ENCODE peak calls at places on chromosome 10, in ten cellular contexts. One of them, this sample, is unnamed.

GRCh38 chr10:92240289-92241157 is 50.4 kb downstream of the CPEB3 start:
- DNase-seq in Jurkat, Clone E6-1: peak; percentile 41
- DNase-seq in PC-9: peak; percentile 49
- DNase-seq in CD4-positive, alpha-beta memory T cell: peak; percentile 49
- DNase-seq in HCT116: no peak
- DNase-seq in gastrocnemius medialis: peak; percentile 70
- DNase-seq in fibroblast of lung: peak; percentile 69
- DNase-seq in effector memory CD4-positive, alpha-beta T cell: no peak
- DNase-seq in neuronal stem cell: peak; percentile 54
- DNase-seq in CD8-positive, alpha-beta memory T cell: peak; percentile 46
- DNase-seq in this sample: peak; percentile 35

GRCh38 chr10:63166742-63167258 is 33.7 kb downstream of the NRBF2 start:
- DNase-seq in Jurkat, Clone E6-1: peak; percentile 66
- DNase-seq in PC-9: peak; percentile 60
- DNase-seq in CD4-positive, alpha-beta memory T cell: peak; percentile 50
- DNase-seq in HCT116: peak; percentile 64
- DNase-seq in gastrocnemius medialis: no peak
- DNase-seq in fibroblast of lung: peak; percentile 69
- DNase-seq in effector memory CD4-positive, alpha-beta T cell: no peak
- DNase-seq in neuronal stem cell: peak; percentile 51
- DNase-seq in CD8-positive, alpha-beta memory T cell: peak; percentile 36
- DNase-seq in this sample: peak; percentile 24

GRCh38 chr10:133068111-133068740 is 19.5 kb upstream of the ADGRA1 start:
- DNase-seq in Jurkat, Clone E6-1: no peak
- DNase-seq in PC-9: no peak
- DNase-seq in CD4-positive, alpha-beta memory T cell: no peak
- DNase-seq in HCT116: no peak
- DNase-seq in gastrocnemius medialis: no peak
- DNase-seq in fibroblast of lung: no peak
- DNase-seq in effector memory CD4-positive, alpha-beta T cell: no peak
- DNase-seq in neuronal stem cell: no peak
- DNase-seq in CD8-positive, alpha-beta memory T cell: no peak
- DNase-seq in this sample: no peak

GRCh38 chr10:102649770-102650654 is 5.7 kb downstream of the TRIM8 start:
- DNase-seq in Jurkat, Clone E6-1: no peak
- DNase-seq in PC-9: no peak
- DNase-seq in CD4-positive, alpha-beta memory T cell: no peak
- DNase-seq in HCT116: no peak
- DNase-seq in gastrocnemius medialis: no peak
- DNase-seq in fibroblast of lung: no peak
- DNase-seq in effector memory CD4-positive, alpha-beta T cell: no peak
- DNase-seq in neuronal stem cell: no peak
- DNase-seq in CD8-positive, alpha-beta memory T cell: no peak
- DNase-seq in this sample: no peak

GRCh38 chr10:83648184-83648583 is 491.1 kb upstream of the GHITM start:
- DNase-seq in Jurkat, Clone E6-1: no peak
- DNase-seq in PC-9: no peak
- DNase-seq in CD4-positive, alpha-beta memory T cell: no peak
- DNase-seq in HCT116: no peak
- DNase-seq in gastrocnemius medialis: no peak
- DNase-seq in fibroblast of lung: no peak
- DNase-seq in effector memory CD4-positive, alpha-beta T cell: no peak
- DNase-seq in neuronal stem cell: no peak
- DNase-seq in CD8-positive, alpha-beta memory T cell: no peak
- DNase-seq in this sample: no peak

GRCh38 chr10:126439947-126440346 is 51.7 kb upstream of the ADAM12 start:
- DNase-seq in Jurkat, Clone E6-1: no peak
- DNase-seq in PC-9: peak; percentile 59
- DNase-seq in CD4-positive, alpha-beta memory T cell: no peak
- DNase-seq in HCT116: no peak
- DNase-seq in gastrocnemius medialis: no peak
- DNase-seq in fibroblast of lung: peak; percentile 9
- DNase-seq in effector memory CD4-positive, alpha-beta T cell: no peak
- DNase-seq in neuronal stem cell: no peak
- DNase-seq in CD8-positive, alpha-beta memory T cell: no peak
- DNase-seq in this sample: no peak

GRCh38 chr10:52486840-52487611 is 172.9 kb downstream of the DKK1 start:
- DNase-seq in Jurkat, Clone E6-1: no peak
- DNase-seq in PC-9: peak; percentile 84
- DNase-seq in CD4-positive, alpha-beta memory T cell: no peak
- DNase-seq in HCT116: no peak
- DNase-seq in gastrocnemius medialis: no peak
- DNase-seq in fibroblast of lung: peak; percentile 93
- DNase-seq in effector memory CD4-positive, alpha-beta T cell: no peak
- DNase-seq in neuronal stem cell: no peak
- DNase-seq in CD8-positive, alpha-beta memory T cell: no peak
- DNase-seq in this sample: peak; percentile 87

GRCh38 chr10:128307819-128308218 is 181.6 kb upstream of the MKI67 start:
- DNase-seq in Jurkat, Clone E6-1: no peak
- DNase-seq in PC-9: no peak
- DNase-seq in CD4-positive, alpha-beta memory T cell: no peak
- DNase-seq in HCT116: no peak
- DNase-seq in gastrocnemius medialis: no peak
- DNase-seq in fibroblast of lung: no peak
- DNase-seq in effector memory CD4-positive, alpha-beta T cell: no peak
- DNase-seq in neuronal stem cell: no peak
- DNase-seq in CD8-positive, alpha-beta memory T cell: no peak
- DNase-seq in this sample: no peak

GRCh38 chr10:129390726-129391125 is 76.3 kb upstream of the MGMT start:
- DNase-seq in Jurkat, Clone E6-1: no peak
- DNase-seq in PC-9: no peak
- DNase-seq in CD4-positive, alpha-beta memory T cell: no peak
- DNase-seq in HCT116: no peak
- DNase-seq in gastrocnemius medialis: no peak
- DNase-seq in fibroblast of lung: no peak
- DNase-seq in effector memory CD4-positive, alpha-beta T cell: no peak
- DNase-seq in neuronal stem cell: no peak
- DNase-seq in CD8-positive, alpha-beta memory T cell: no peak
- DNase-seq in this sample: no peak

GRCh38 chr10:75294031-75294437 is 58.3 kb upstream of the COMTD1 start:
- DNase-seq in Jurkat, Clone E6-1: no peak
- DNase-seq in PC-9: peak; percentile 90
- DNase-seq in CD4-positive, alpha-beta memory T cell: no peak
- DNase-seq in HCT116: no peak
- DNase-seq in gastrocnemius medialis: no peak
- DNase-seq in fibroblast of lung: peak; percentile 8
- DNase-seq in effector memory CD4-positive, alpha-beta T cell: no peak
- DNase-seq in neuronal stem cell: no peak
- DNase-seq in CD8-positive, alpha-beta memory T cell: no peak
- DNase-seq in this sample: no peak

GRCh38 chr10:75294866-75295692 is 59.3 kb upstream of the COMTD1 start:
- DNase-seq in Jurkat, Clone E6-1: peak; percentile 12
- DNase-seq in PC-9: peak; percentile 97
- DNase-seq in CD4-positive, alpha-beta memory T cell: peak; percentile 77
- DNase-seq in HCT116: peak; percentile 64
- DNase-seq in gastrocnemius medialis: peak; percentile 69
- DNase-seq in fibroblast of lung: peak; percentile 95
- DNase-seq in effector memory CD4-positive, alpha-beta T cell: peak; percentile 13
- DNase-seq in neuronal stem cell: peak; percentile 49
- DNase-seq in CD8-positive, alpha-beta memory T cell: peak; percentile 38
- DNase-seq in this sample: peak; percentile 14

GRCh38 chr10:75297021-75297599 is 61.4 kb upstream of the COMTD1 start:
- DNase-seq in Jurkat, Clone E6-1: no peak
- DNase-seq in PC-9: no peak
- DNase-seq in CD4-positive, alpha-beta memory T cell: no peak
- DNase-seq in HCT116: no peak
- DNase-seq in gastrocnemius medialis: no peak
- DNase-seq in fibroblast of lung: no peak
- DNase-seq in effector memory CD4-positive, alpha-beta T cell: no peak
- DNase-seq in neuronal stem cell: no peak
- DNase-seq in CD8-positive, alpha-beta memory T cell: no peak
- DNase-seq in this sample: no peak

GRCh38 chr10:75294518-75294865 is 58.7 kb upstream of the COMTD1 start:
- DNase-seq in Jurkat, Clone E6-1: no peak
- DNase-seq in PC-9: peak; percentile 69
- DNase-seq in CD4-positive, alpha-beta memory T cell: no peak
- DNase-seq in HCT116: no peak
- DNase-seq in gastrocnemius medialis: peak; percentile 11
- DNase-seq in fibroblast of lung: no peak
- DNase-seq in effector memory CD4-positive, alpha-beta T cell: no peak
- DNase-seq in neuronal stem cell: no peak
- DNase-seq in CD8-positive, alpha-beta memory T cell: no peak
- DNase-seq in this sample: no peak

GRCh38 chr10:75295901-75296441 is 60.2 kb upstream of the COMTD1 start:
- DNase-seq in Jurkat, Clone E6-1: no peak
- DNase-seq in PC-9: no peak
- DNase-seq in CD4-positive, alpha-beta memory T cell: no peak
- DNase-seq in HCT116: no peak
- DNase-seq in gastrocnemius medialis: no peak
- DNase-seq in fibroblast of lung: peak; percentile 40
- DNase-seq in effector memory CD4-positive, alpha-beta T cell: no peak
- DNase-seq in neuronal stem cell: no peak
- DNase-seq in CD8-positive, alpha-beta memory T cell: no peak
- DNase-seq in this sample: no peak
- H3K4me3 ChIP-seq in Jurkat, Clone E6-1: no peak overlapping the region
- H3K4me3 ChIP-seq in PC-9: peak overlapping the region; percentile 61
- H3K4me3 ChIP-seq in CD4-positive, alpha-beta memory T cell: no peak overlapping the region
- H3K4me3 ChIP-seq in HCT116: peak overlapping the region; percentile 58
- H3K4me3 ChIP-seq in gastrocnemius medialis: peak overlapping the region; percentile 70
- H3K4me3 ChIP-seq in fibroblast of lung: peak overlapping the region; percentile 56
- H3K4me3 ChIP-seq in effector memory CD4-positive, alpha-beta T cell: no peak overlapping the region
- H3K4me3 ChIP-seq in neuronal stem cell: no peak overlapping the region
- H3K4me3 ChIP-seq in CD8-positive, alpha-beta memory T cell: no peak overlapping the region
- H3K4me3 ChIP-seq in this sample: no peak overlapping the region

DNA sequence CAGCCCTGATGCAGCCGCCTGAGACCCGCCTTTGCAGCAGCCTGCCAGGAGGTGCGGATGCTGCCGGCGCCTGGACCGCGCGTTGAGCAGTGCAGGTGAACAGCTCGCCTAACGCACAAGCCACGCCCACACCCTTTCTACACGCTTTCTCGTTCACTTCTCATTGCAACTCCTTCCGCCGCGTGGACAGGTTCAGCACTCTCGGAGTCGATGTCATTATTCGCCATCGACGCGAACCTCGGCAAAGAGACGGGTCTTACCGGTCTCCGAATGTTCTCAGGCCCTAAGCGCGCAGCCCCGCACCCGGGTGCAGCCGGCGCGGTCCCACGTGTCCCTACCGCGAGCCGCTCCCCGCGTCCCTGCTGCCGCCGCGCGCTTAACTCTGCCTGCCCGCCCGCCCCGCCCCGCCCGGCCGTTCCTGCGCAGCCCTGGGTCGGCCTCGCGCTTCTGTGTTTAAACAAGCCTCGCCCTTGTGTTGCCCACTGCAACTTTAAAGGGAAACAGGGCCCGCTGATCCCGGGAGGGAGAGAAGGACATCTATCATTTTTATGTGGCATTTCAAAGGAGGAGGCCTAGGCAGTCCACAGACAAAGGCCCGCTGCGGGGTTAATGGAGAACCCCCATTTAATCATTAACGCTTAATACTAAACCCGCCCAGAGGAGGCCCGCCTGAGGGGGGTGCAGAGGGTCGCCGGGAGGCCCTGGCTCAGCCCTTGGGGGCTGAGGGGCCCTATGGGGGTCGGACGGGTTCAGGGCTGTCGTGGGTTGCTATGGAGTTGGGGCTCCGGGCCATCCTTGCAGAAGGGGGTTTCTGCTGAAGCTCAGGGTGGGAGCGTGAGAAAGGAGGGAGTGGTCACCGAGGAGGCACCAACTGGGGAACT is 128.5 kb downstream of the WDR11 start:
- DNase-seq in Jurkat, Clone E6-1: no peak
- DNase-seq in PC-9: no peak
- DNase-seq in CD4-positive, alpha-beta memory T cell: no peak
- DNase-seq in HCT116: peak; percentile 62
- DNase-seq in gastrocnemius medialis: no peak
- DNase-seq in fibroblast of lung: peak; percentile 2
- DNase-seq in effector memory CD4-positive, alpha-beta T cell: no peak
- DNase-seq in neuronal stem cell: peak; percentile 32
- DNase-seq in CD8-positive, alpha-beta memory T cell: no peak
- DNase-seq in this sample: no peak
- H3K4me3 ChIP-seq in Jurkat, Clone E6-1: no peak overlapping the region
- H3K4me3 ChIP-seq in PC-9: no peak overlapping the region
- H3K4me3 ChIP-seq in CD4-positive, alpha-beta memory T cell: no peak overlapping the region
- H3K4me3 ChIP-seq in HCT116: peak overlapping the region; percentile 52
- H3K4me3 ChIP-seq in gastrocnemius medialis: peak overlapping the region; percentile 18
- H3K4me3 ChIP-seq in fibroblast of lung: no peak overlapping the region
- H3K4me3 ChIP-seq in effector memory CD4-positive, alpha-beta T cell: no peak overlapping the region
- H3K4me3 ChIP-seq in neuronal stem cell: peak overlapping the region; percentile 35
- H3K4me3 ChIP-seq in CD8-positive, alpha-beta memory T cell: no peak overlapping the region
- H3K4me3 ChIP-seq in this sample: no peak overlapping the region

GRCh38 chr10:79254333-79255006 is 92.8 kb upstream of the PPIF start:
- DNase-seq in Jurkat, Clone E6-1: no peak
- DNase-seq in PC-9: no peak
- DNase-seq in CD4-positive, alpha-beta memory T cell: no peak
- DNase-seq in HCT116: no peak
- DNase-seq in gastrocnemius medialis: no peak
- DNase-seq in fibroblast of lung: no peak
- DNase-seq in effector memory CD4-positive, alpha-beta T cell: no peak
- DNase-seq in neuronal stem cell: no peak
- DNase-seq in CD8-positive, alpha-beta memory T cell: no peak
- DNase-seq in this sample: no peak

GRCh38 chr10:79256264-79256806 is 90.9 kb upstream of the PPIF start:
- DNase-seq in Jurkat, Clone E6-1: no peak
- DNase-seq in PC-9: no peak
- DNase-seq in CD4-positive, alpha-beta memory T cell: no peak
- DNase-seq in HCT116: no peak
- DNase-seq in gastrocnemius medialis: no peak
- DNase-seq in fibroblast of lung: no peak
- DNase-seq in effector memory CD4-positive, alpha-beta T cell: no peak
- DNase-seq in neuronal stem cell: no peak
- DNase-seq in CD8-positive, alpha-beta memory T cell: no peak
- DNase-seq in this sample: no peak

GRCh38 chr10:79255007-79255507 is 92.2 kb upstream of the PPIF start:
- DNase-seq in Jurkat, Clone E6-1: no peak
- DNase-seq in PC-9: no peak
- DNase-seq in CD4-positive, alpha-beta memory T cell: no peak
- DNase-seq in HCT116: no peak
- DNase-seq in gastrocnemius medialis: no peak
- DNase-seq in fibroblast of lung: no peak
- DNase-seq in effector memory CD4-positive, alpha-beta T cell: no peak
- DNase-seq in neuronal stem cell: no peak
- DNase-seq in CD8-positive, alpha-beta memory T cell: no peak
- DNase-seq in this sample: no peak

GRCh38 chr10:79252450-79252849 is 94.8 kb upstream of the PPIF start:
- DNase-seq in Jurkat, Clone E6-1: no peak
- DNase-seq in PC-9: no peak
- DNase-seq in CD4-positive, alpha-beta memory T cell: no peak
- DNase-seq in HCT116: no peak
- DNase-seq in gastrocnemius medialis: no peak
- DNase-seq in fibroblast of lung: no peak
- DNase-seq in effector memory CD4-positive, alpha-beta T cell: no peak
- DNase-seq in neuronal stem cell: no peak
- DNase-seq in CD8-positive, alpha-beta memory T cell: no peak
- DNase-seq in this sample: no peak

GRCh38 chr10:79253704-79254103 is 93.6 kb upstream of the PPIF start:
- DNase-seq in Jurkat, Clone E6-1: no peak
- DNase-seq in PC-9: no peak
- DNase-seq in CD4-positive, alpha-beta memory T cell: no peak
- DNase-seq in HCT116: no peak
- DNase-seq in gastrocnemius medialis: no peak
- DNase-seq in fibroblast of lung: no peak
- DNase-seq in effector memory CD4-positive, alpha-beta T cell: no peak
- DNase-seq in neuronal stem cell: no peak
- DNase-seq in CD8-positive, alpha-beta memory T cell: no peak
- DNase-seq in this sample: no peak
- H3K4me3 ChIP-seq in Jurkat, Clone E6-1: no peak overlapping the region
- H3K4me3 ChIP-seq in PC-9: no peak overlapping the region
- H3K4me3 ChIP-seq in CD4-positive, alpha-beta memory T cell: no peak overlapping the region
- H3K4me3 ChIP-seq in HCT116: no peak overlapping the region
- H3K4me3 ChIP-seq in gastrocnemius medialis: no peak overlapping the region
- H3K4me3 ChIP-seq in fibroblast of lung: no peak overlapping the region
- H3K4me3 ChIP-seq in effector memory CD4-positive, alpha-beta T cell: no peak overlapping the region
- H3K4me3 ChIP-seq in neuronal stem cell: no peak overlapping the region
- H3K4me3 ChIP-seq in CD8-positive, alpha-beta memory T cell: no peak overlapping the region
- H3K4me3 ChIP-seq in this sample: no peak overlapping the region

GRCh38 chr10:113961261-113961938 is 82.3 kb upstream of the ADRB1 start:
- DNase-seq in Jurkat, Clone E6-1: peak; percentile 100
- DNase-seq in PC-9: no peak
- DNase-seq in CD4-positive, alpha-beta memory T cell: peak; percentile 94
- DNase-seq in HCT116: no peak
- DNase-seq in gastrocnemius medialis: no peak
- DNase-seq in fibroblast of lung: no peak
- DNase-seq in effector memory CD4-positive, alpha-beta T cell: peak; percentile 65
- DNase-seq in neuronal stem cell: no peak
- DNase-seq in CD8-positive, alpha-beta memory T cell: peak; percentile 91
- DNase-seq in this sample: no peak
- H3K4me3 ChIP-seq in Jurkat, Clone E6-1: peak overlapping the region; percentile 43
- H3K4me3 ChIP-seq in PC-9: no peak overlapping the region
- H3K4me3 ChIP-seq in CD4-positive, alpha-beta memory T cell: peak overlapping the region; percentile 57
- H3K4me3 ChIP-seq in HCT116: no peak overlapping the region
- H3K4me3 ChIP-seq in gastrocnemius medialis: no peak overlapping the region
- H3K4me3 ChIP-seq in fibroblast of lung: no peak overlapping the region
- H3K4me3 ChIP-seq in effector memory CD4-positive, alpha-beta T cell: peak overlapping the region; percentile 32
- H3K4me3 ChIP-seq in neuronal stem cell: no peak overlapping the region
- H3K4me3 ChIP-seq in CD8-positive, alpha-beta memory T cell: peak overlapping the region; percentile 49
- H3K4me3 ChIP-seq in this sample: no peak overlapping the region